ENCODE peak calls at places on chromosomes 3 and 15, in five cellular contexts. W is neural crest cell, C is mesothelial cell of epicardium, P is prostate gland, L is cardiac muscle cell. N is an unnamed sample.
A peak's percentile ranks its signal among the peaks of the same experiment; 100 is the strongest.

GRCh38 chr3:32420138-32420981 is 28.7 kb downstream of the CMTM7 start:
- DNase-seq in W (peak; percentile 24), C (no peak), P (peak; percentile 46), L (peak; percentile 49), N (peak; percentile 58)

GRCh38 chr3:38696034-38696433 is 46.5 kb upstream of the SCN5A start:
- DNase-seq in W (no peak), C (no peak), P (no peak), L (no peak), N (no peak)

GRCh38 chr15:41018534-41018933 is 65.3 kb downstream of the CHAC1 start:
- DNase-seq in W (no peak), C (no peak), P (peak; percentile 72), L (peak; percentile 32), N (no peak)

GRCh38 chr3:43870110-43870509 is 179.4 kb downstream of the ABHD5 start:
- DNase-seq in W (no peak), C (no peak), P (peak; percentile 3), L (peak; percentile 69), N (no peak)

GRCh38 chr15:42493694-42494093 is 1.7 kb upstream of the SNAP23 start:
- DNase-seq in W (no peak), C (no peak), P (no peak), L (no peak), N (no peak)

GRCh38 chr15:63212050-63212973 is 22.9 kb downstream of the RAB8B start:
- DNase-seq in W (no peak), C (no peak), P (peak; percentile 49), L (peak; percentile 74), N (no peak)

GRCh38 chr3:159189994-159190669 is 388.3 kb downstream of the MFSD1 start:
- DNase-seq in W (no peak), C (no peak), P (no peak), L (peak; percentile 16), N (no peak)

GRCh38 chr3:123298903-123299302 is 97.2 kb downstream of the SEC22A start:
- DNase-seq in W (no peak), C (no peak), P (no peak), L (no peak), N (no peak)

GRCh38 chr15:59399465-59400102 is 26.9 kb upstream of the MYO1E start:
- DNase-seq in W (no peak), C (no peak), P (no peak), L (no peak), N (peak; percentile 41)

GRCh38 chr3:55245391-55245790 is 241.7 kb downstream of the WNT5A start:
- DNase-seq in W (no peak), C (no peak), P (no peak), L (no peak), N (no peak)

GRCh38 chr3:182148360-182148759 is 436.6 kb downstream of the SOX2 start:
- DNase-seq in W (no peak), C (no peak), P (no peak), L (no peak), N (no peak)
- TF ChIP-seq CTCF in W (no peak), C (no peak), P (no peak), L (no peak), N (no peak)

GRCh38 chr3:20930034-20930433 is 744.0 kb upstream of the SGO1 start:
- DNase-seq in W (peak; percentile 3), C (no peak), P (no peak), L (peak; percentile 29), N (no peak)
- TF ChIP-seq CTCF in W (peak; percentile 63), C (no peak), P (no peak), L (peak; percentile 35), N (no peak)

DNA sequence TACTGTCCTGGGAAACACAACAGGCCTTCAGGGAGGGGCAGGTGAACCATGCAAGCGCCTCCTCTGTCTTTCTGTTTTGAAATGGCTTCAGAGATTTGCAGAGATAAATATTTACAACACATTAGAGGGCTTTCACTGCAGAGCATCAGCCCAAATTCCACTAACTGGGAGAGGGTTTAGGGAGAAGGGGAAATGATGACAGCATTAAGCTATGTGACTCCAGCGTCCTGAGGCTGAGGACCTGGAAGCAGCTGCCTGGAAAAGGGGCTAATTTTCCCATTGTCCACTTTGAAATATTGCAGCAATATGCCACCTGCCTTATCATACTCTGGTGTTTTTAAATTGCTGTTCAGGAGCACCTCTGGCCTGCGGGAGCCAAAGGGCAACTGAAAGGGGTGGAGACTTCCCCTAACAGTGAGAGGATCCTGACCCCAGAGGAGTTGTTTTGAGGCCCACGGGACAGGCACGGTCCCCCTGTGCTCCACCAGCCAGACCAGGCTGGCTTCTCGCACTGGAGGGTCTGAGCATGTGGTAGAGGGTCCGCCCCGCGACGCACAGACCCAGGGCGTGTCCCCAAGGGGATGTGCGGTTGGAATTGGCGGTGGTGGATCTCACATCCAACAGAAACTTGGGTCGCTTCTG is 110.6 kb downstream of the XXYLT1 start:
- DNase-seq in W (no peak), C (no peak), P (no peak), L (peak; percentile 58), N (peak; percentile 49)
- TF ChIP-seq CTCF in W (no peak), C (no peak), P (no peak), L (no peak), N (no peak)

DNA sequence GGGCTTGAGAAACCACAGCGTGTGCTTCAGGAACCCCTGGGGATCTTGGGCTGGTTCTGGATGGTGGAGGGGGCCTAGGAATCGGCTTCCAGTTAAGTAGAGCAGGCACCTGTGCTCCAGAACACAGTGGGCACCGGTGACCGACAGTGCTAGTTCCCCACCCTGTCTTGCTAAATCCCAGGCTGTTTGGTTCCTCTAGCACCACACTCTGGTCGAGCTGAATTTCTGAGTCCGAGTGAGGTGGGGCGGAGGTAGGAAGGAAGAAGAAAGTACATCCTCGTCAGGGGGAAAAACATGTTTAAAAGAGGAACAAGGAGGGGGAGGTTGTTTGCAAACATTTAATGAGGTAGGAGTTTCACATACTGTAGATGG is 29.1 kb downstream of the SLC6A6 start:
- DNase-seq in W (no peak), C (no peak), P (no peak), L (no peak), N (peak; percentile 75)
- TF ChIP-seq CTCF in W (no peak), C (no peak), P (no peak), L (no peak), N (no peak)

GRCh38 chr3:164393171-164393570 is 685.1 kb downstream of the SI start:
- DNase-seq in W (no peak), C (no peak), P (no peak), L (no peak), N (no peak)
- TF ChIP-seq CTCF in W (no peak), C (no peak), P (no peak), L (no peak), N (no peak)